ENCODE peak calls at places on chromosome 3, in eight cellular contexts. V, N, O, K, T, S, Q and H are unnamed samples.

GRCh38 chr3:28322464-28322863 is 26.1 kb upstream of the ZCWPW2 start:
- DNase-seq in N (no peak), Q (no peak), S (no peak), K (no peak), V (no peak), O (no peak), T (no peak), H (no peak)

GRCh38 chr3:79415351-79415750 is 352.4 kb downstream of the ROBO1 start:
- DNase-seq in K (no peak), V (no peak), T (no peak), N (no peak), S (no peak), O (no peak), Q (no peak), H (no peak)

GRCh38 chr3:124260206-124260915 is 268.4 kb upstream of the ROPN1 start:
- DNase-seq in O (no peak), V (no peak), Q (no peak), S (no peak), N (no peak), T (no peak), K (no peak), H (no peak)

GRCh38 chr3:88807471-88808090 is 299.8 kb upstream of the EPHA3 start:
- DNase-seq in O (no peak), Q (no peak), S (no peak), K (no peak), T (no peak), V (no peak), N (no peak), H (no peak)

GRCh38 chr3:178059836-178060235 is 476.4 kb upstream of the KCNMB2 start:
- DNase-seq in S (no peak), V (no peak), N (no peak), O (no peak), K (no peak), T (no peak), Q (no peak), H (no peak)

GRCh38 chr3:98022978-98023820 is 11.9 kb downstream of the GABRR3 start:
- DNase-seq in K (peak; percentile 90), T (peak; percentile 89), N (peak; percentile 25), S (peak; percentile 93), V (peak; percentile 98), Q (peak; percentile 97), O (peak; percentile 96), H (peak; percentile 42)

GRCh38 chr3:148790841-148791240 is 36.8 kb upstream of the CPB1 start:
- DNase-seq in O (no peak), S (no peak), V (no peak), N (no peak), K (no peak), T (no peak), Q (no peak), H (no peak)

GRCh38 chr3:130933801-130934345 is 40.0 kb downstream of the ATP2C1 start:
- DNase-seq in Q (no peak), N (no peak), K (no peak), V (no peak), T (no peak), S (no peak), O (no peak), H (no peak)

GRCh38 chr3:197542741-197543454 is 12.9 kb downstream of the BDH1 start:
- DNase-seq in S (no peak), N (no peak), O (no peak), K (no peak), T (no peak), Q (no peak), V (no peak), H (no peak)

GRCh38 chr3:48990636-48991421 is 788 bp downstream of the P4HTM start:
- DNase-seq in K (no peak), T (peak; percentile 35), V (no peak), O (no peak), N (no peak), Q (peak; percentile 32), S (peak; percentile 43), H (no peak)

GRCh38 chr3:120160050-120160449 is 65.8 kb upstream of the GSK3B start:
- DNase-seq in T (no peak), S (peak; percentile 19), K (peak; percentile 83), Q (no peak), V (no peak), N (no peak), O (no peak), H (no peak)

GRCh38 chr3:66795365-66795764 is 202.7 kb upstream of the KBTBD8 start:
- DNase-seq in V (no peak), O (no peak), S (no peak), Q (no peak), N (no peak), K (no peak), T (no peak), H (no peak)

GRCh38 chr3:47428585-47429145 is 47.1 kb downstream of the SCAP start:
- DNase-seq in K (peak; percentile 1), S (no peak), Q (no peak), N (no peak), T (no peak), V (no peak), O (no peak), H (no peak)

GRCh38 chr3:187698499-187699399 is 3.6 kb downstream of the RTP2 start:
- DNase-seq in O (no peak), N (no peak), T (no peak), K (no peak), V (no peak), Q (no peak), S (no peak), H (no peak)

GRCh38 chr3:51338632-51339031 is 46.5 kb upstream of the MANF start:
- DNase-seq in T (no peak), V (no peak), S (no peak), N (no peak), K (no peak), Q (no peak), O (no peak), H (no peak)

GRCh38 chr3:72376917-72377710 is 471.1 kb downstream of the SHQ1 start:
- DNase-seq in V (no peak), T (no peak), Q (no peak), N (no peak), S (no peak), K (no peak), O (no peak), H (no peak)

GRCh38 chr3:10228248-10228950 is 19.9 kb upstream of the TATDN2 start:
- DNase-seq in Q (no peak), T (no peak), S (no peak), N (no peak), V (no peak), O (no peak), K (no peak), H (no peak)

GRCh38 chr3:41740374-41740773 is 221.5 kb downstream of the ULK4 start:
- DNase-seq in S (no peak), T (no peak), K (no peak), N (no peak), V (no peak), Q (no peak), O (no peak), H (no peak)

GRCh38 chr3:45870099-45870498 is 16.2 kb upstream of the CCR9 start:
- DNase-seq in T (no peak), O (peak; percentile 68), S (no peak), N (no peak), K (no peak), Q (no peak), V (peak; percentile 42), H (no peak)

GRCh38 chr3:85737846-85738245 is 779.1 kb downstream of the CADM2 start:
- DNase-seq in S (no peak), K (no peak), N (no peak), O (no peak), Q (no peak), T (no peak), V (no peak), H (no peak)

GRCh38 chr3:189267981-189268613 is 96.3 kb downstream of the TPRG1 start:
- DNase-seq in Q (no peak), T (peak; percentile 29), S (peak; percentile 30), K (no peak), O (no peak), V (no peak), N (no peak), H (no peak)

GRCh38 chr3:20111836-20112235 is 71.6 kb downstream of the KAT2B start:
- DNase-seq in V (no peak), N (no peak), S (no peak), T (no peak), O (no peak), Q (no peak), K (no peak), H (no peak)